ENCODE peak calls at places on chromosomes 13 and 19, in nine cellular contexts. S is AG09319; N is body of pancreas; C is non-pigmented ciliary epithelial cell; B is Right ventricle myocardium superior; I is stimulated activated CD4-positive, alpha-beta T cell treated with anti-CD3 and anti-CD28 coated beads, Interleukin-1b, Interleukin-23, amount 100 ng/mL, for 1 hour; D is C1 segment of cervical spinal cord; F is M059J; A is EL. O is an unnamed sample.

GRCh38 chr19:2046046-2046907 is 4.8 kb downstream of the MKNK2 start:
- DNase-seq in A (no peak), N (peak), F (no peak), C (no peak), I (no peak), S (no peak), D (no peak), B (no peak), O (no peak)

GRCh38 chr19:9871626-9872338 is 36.7 kb downstream of the PIN1 start:
- DNase-seq in A (no peak), I (no peak), N (no peak), B (no peak), D (no peak), S (no peak), C (no peak), F (no peak), O (no peak)

GRCh38 chr13:68056816-68057710 is 826.9 kb upstream of the PCDH9 start:
- DNase-seq in D (no peak), C (peak), F (peak), A (no peak), I (no peak), S (no peak), B (no peak), N (no peak), O (peak)

GRCh38 chr13:40304391-40304790 is 362.1 kb downstream of the FOXO1 start:
- DNase-seq in F (peak), N (no peak), S (no peak), C (no peak), I (no peak), A (no peak), B (no peak), D (no peak), O (no peak)

GRCh38 chr13:39862891-39863290 is 207.4 kb downstream of the COG6 start:
- DNase-seq in I (no peak), F (no peak), A (no peak), B (no peak), D (no peak), S (no peak), N (no peak), C (no peak), O (no peak)

GRCh38 chr19:17243854-17244617 is 1.7 kb downstream of the NR2F6 start:
- DNase-seq in F (no peak), I (no peak), N (peak), C (no peak), S (no peak), A (peak), B (peak), D (no peak), O (no peak)

GRCh38 chr13:29923554-29924481 is 73.4 kb upstream of the UBL3 start:
- DNase-seq in S (peak), N (peak), B (peak), F (peak), I (peak), C (peak), A (peak), D (no peak), O (peak)

GRCh38 chr19:33394006-33394722 is 20.7 kb downstream of the CEBPG start:
- DNase-seq in N (no peak), A (peak), I (no peak), B (peak), C (no peak), F (peak), S (peak), D (no peak), O (peak)

GRCh38 chr13:113939905-113940339 is 34.0 kb downstream of the C13orf46 start:
- DNase-seq in B (peak), F (no peak), A (no peak), C (no peak), S (no peak), I (no peak), D (no peak), N (no peak), O (no peak)

GRCh38 chr19:34404109-34404909 is at the start of gene PDCD2L:
- DNase-seq in N (peak), D (peak), S (peak), A (peak), F (peak), C (peak), B (peak), I (peak), O (peak)